ENCODE peak calls at places on chromosomes 3 and 15, in nine cellular contexts. One of them, this sample, is unnamed.

GRCh38 chr3:97793415-97794019 is 28.3 kb upstream of the CRYBG3 start:
- DNase-seq in tibial artery: no peak
- DNase-seq in MCF 10A: peak
- DNase-seq in WTC11: no peak
- DNase-seq in CD4-positive, alpha-beta T cell: no peak
- DNase-seq in uterus: no peak
- DNase-seq in BE2C: peak
- DNase-seq in transverse colon: no peak
- DNase-seq in AG10803: peak
- DNase-seq in this sample: no peak

GRCh38 chr3:22959593-22959992 is 243.5 kb upstream of the UBE2E2 start:
- DNase-seq in tibial artery: no peak
- DNase-seq in CD4-positive, alpha-beta T cell: no peak
- DNase-seq in AG10803: no peak
- DNase-seq in BE2C: no peak
- DNase-seq in WTC11: no peak
- DNase-seq in uterus: no peak
- DNase-seq in MCF 10A: no peak
- DNase-seq in transverse colon: no peak
- DNase-seq in this sample: no peak

GRCh38 chr15:43920815-43921214 is 94.0 kb downstream of the WDR76 start:
- DNase-seq in WTC11: peak
- DNase-seq in AG10803: no peak
- DNase-seq in uterus: no peak
- DNase-seq in tibial artery: no peak
- DNase-seq in CD4-positive, alpha-beta T cell: no peak
- DNase-seq in BE2C: no peak
- DNase-seq in MCF 10A: no peak
- DNase-seq in transverse colon: no peak
- DNase-seq in this sample: no peak

GRCh38 chr15:65423977-65424679 is 1.4 kb upstream of the IGDCC4 start:
- DNase-seq in CD4-positive, alpha-beta T cell: no peak
- DNase-seq in uterus: no peak
- DNase-seq in AG10803: peak
- DNase-seq in transverse colon: no peak
- DNase-seq in BE2C: no peak
- DNase-seq in tibial artery: no peak
- DNase-seq in MCF 10A: no peak
- DNase-seq in WTC11: no peak
- DNase-seq in this sample: no peak

GRCh38 chr3:86793786-86794185 is 197.2 kb downstream of the VGLL3 start:
- DNase-seq in CD4-positive, alpha-beta T cell: no peak
- DNase-seq in WTC11: no peak
- DNase-seq in tibial artery: no peak
- DNase-seq in AG10803: peak
- DNase-seq in MCF 10A: peak
- DNase-seq in transverse colon: no peak
- DNase-seq in uterus: no peak
- DNase-seq in BE2C: no peak
- DNase-seq in this sample: no peak

GRCh38 chr3:155912574-155913190 is 42.2 kb downstream of the GMPS start:
- DNase-seq in BE2C: no peak
- DNase-seq in transverse colon: no peak
- DNase-seq in tibial artery: no peak
- DNase-seq in WTC11: no peak
- DNase-seq in AG10803: peak
- DNase-seq in CD4-positive, alpha-beta T cell: no peak
- DNase-seq in uterus: no peak
- DNase-seq in MCF 10A: no peak
- DNase-seq in this sample: no peak

GRCh38 chr3:186901135-186901734 is 29.1 kb upstream of the ST6GAL1 start:
- DNase-seq in transverse colon: no peak
- DNase-seq in MCF 10A: peak
- DNase-seq in uterus: no peak
- DNase-seq in tibial artery: no peak
- DNase-seq in AG10803: peak
- DNase-seq in WTC11: no peak
- DNase-seq in BE2C: no peak
- DNase-seq in CD4-positive, alpha-beta T cell: no peak
- DNase-seq in this sample: no peak

GRCh38 chr3:185729335-185729715 is 95.5 kb downstream of the IGF2BP2 start:
- DNase-seq in CD4-positive, alpha-beta T cell: no peak
- DNase-seq in WTC11: no peak
- DNase-seq in uterus: no peak
- DNase-seq in BE2C: no peak
- DNase-seq in MCF 10A: peak
- DNase-seq in tibial artery: no peak
- DNase-seq in transverse colon: no peak
- DNase-seq in AG10803: peak
- DNase-seq in this sample: no peak

GRCh38 chr15:57223887-57224286 is 152.4 kb upstream of the CGNL1 start:
- DNase-seq in WTC11: no peak
- DNase-seq in MCF 10A: no peak
- DNase-seq in tibial artery: no peak
- DNase-seq in BE2C: no peak
- DNase-seq in CD4-positive, alpha-beta T cell: no peak
- DNase-seq in uterus: no peak
- DNase-seq in transverse colon: no peak
- DNase-seq in AG10803: no peak
- DNase-seq in this sample: no peak

GRCh38 chr3:197458179-197458707 is 97.5 kb downstream of the BDH1 start:
- DNase-seq in WTC11: no peak
- DNase-seq in uterus: no peak
- DNase-seq in MCF 10A: peak
- DNase-seq in CD4-positive, alpha-beta T cell: peak
- DNase-seq in BE2C: no peak
- DNase-seq in transverse colon: peak
- DNase-seq in tibial artery: no peak
- DNase-seq in AG10803: no peak
- DNase-seq in this sample: no peak

GRCh38 chr3:67686067-67686466 is 31.7 kb upstream of the SUCLG2 start:
- DNase-seq in tibial artery: no peak
- DNase-seq in AG10803: no peak
- DNase-seq in MCF 10A: no peak
- DNase-seq in uterus: no peak
- DNase-seq in transverse colon: no peak
- DNase-seq in WTC11: no peak
- DNase-seq in BE2C: no peak
- DNase-seq in CD4-positive, alpha-beta T cell: no peak
- DNase-seq in this sample: no peak

GRCh38 chr15:89978914-89979313 is 22.2 kb upstream of the ZNF710 start:
- DNase-seq in CD4-positive, alpha-beta T cell: no peak
- DNase-seq in BE2C: no peak
- DNase-seq in AG10803: no peak
- DNase-seq in uterus: no peak
- DNase-seq in tibial artery: no peak
- DNase-seq in transverse colon: no peak
- DNase-seq in WTC11: no peak
- DNase-seq in MCF 10A: peak
- DNase-seq in this sample: no peak

GRCh38 chr3:149832086-149832485 is 19.1 kb downstream of the RNF13 start:
- DNase-seq in AG10803: peak
- DNase-seq in transverse colon: no peak
- DNase-seq in uterus: no peak
- DNase-seq in CD4-positive, alpha-beta T cell: no peak
- DNase-seq in WTC11: no peak
- DNase-seq in BE2C: no peak
- DNase-seq in MCF 10A: no peak
- DNase-seq in tibial artery: no peak
- DNase-seq in this sample: no peak

GRCh38 chr3:79368403-79368802 is 399.4 kb downstream of the ROBO1 start:
- DNase-seq in transverse colon: no peak
- DNase-seq in uterus: no peak
- DNase-seq in AG10803: no peak
- DNase-seq in WTC11: no peak
- DNase-seq in tibial artery: no peak
- DNase-seq in BE2C: no peak
- DNase-seq in CD4-positive, alpha-beta T cell: no peak
- DNase-seq in MCF 10A: no peak
- DNase-seq in this sample: no peak

GRCh38 chr3:193593666-193594025 is 638 bp downstream of the OPA1 start:
- DNase-seq in transverse colon: no peak
- DNase-seq in BE2C: peak
- DNase-seq in tibial artery: no peak
- DNase-seq in AG10803: peak
- DNase-seq in WTC11: no peak
- DNase-seq in MCF 10A: peak
- DNase-seq in uterus: no peak
- DNase-seq in CD4-positive, alpha-beta T cell: peak
- DNase-seq in this sample: no peak

GRCh38 chr3:105829879-105830622 is 38.8 kb downstream of the CBLB start:
- DNase-seq in uterus: no peak
- DNase-seq in CD4-positive, alpha-beta T cell: no peak
- DNase-seq in tibial artery: no peak
- DNase-seq in AG10803: peak
- DNase-seq in MCF 10A: no peak
- DNase-seq in transverse colon: no peak
- DNase-seq in WTC11: no peak
- DNase-seq in BE2C: no peak
- DNase-seq in this sample: no peak

GRCh38 chr3:107981471-107982111 is 109.2 kb downstream of the CD47 start:
- DNase-seq in MCF 10A: no peak
- DNase-seq in transverse colon: no peak
- DNase-seq in AG10803: no peak
- DNase-seq in WTC11: no peak
- DNase-seq in tibial artery: no peak
- DNase-seq in BE2C: no peak
- DNase-seq in CD4-positive, alpha-beta T cell: no peak
- DNase-seq in uterus: no peak
- DNase-seq in this sample: peak

GRCh38 chr3:15102256-15102655 is 3.3 kb upstream of the RBSN start:
- DNase-seq in MCF 10A: peak
- DNase-seq in AG10803: no peak
- DNase-seq in WTC11: no peak
- DNase-seq in tibial artery: peak
- DNase-seq in CD4-positive, alpha-beta T cell: no peak
- DNase-seq in transverse colon: peak
- DNase-seq in uterus: peak
- DNase-seq in BE2C: no peak
- DNase-seq in this sample: no peak

GRCh38 chr15:40785158-40785557 is 15.4 kb downstream of the C15orf62 start:
- DNase-seq in WTC11: no peak
- DNase-seq in uterus: no peak
- DNase-seq in transverse colon: no peak
- DNase-seq in BE2C: no peak
- DNase-seq in CD4-positive, alpha-beta T cell: no peak
- DNase-seq in tibial artery: no peak
- DNase-seq in MCF 10A: peak
- DNase-seq in AG10803: no peak
- DNase-seq in this sample: no peak
- TF ChIP-seq CTCF in WTC11: no peak
- TF ChIP-seq CTCF in uterus: no peak
- TF ChIP-seq CTCF in transverse colon: peak
- TF ChIP-seq CTCF in BE2C: no peak
- TF ChIP-seq CTCF in CD4-positive, alpha-beta T cell: no peak
- TF ChIP-seq CTCF in tibial artery: no peak
- TF ChIP-seq CTCF in MCF 10A: no peak
- TF ChIP-seq CTCF in AG10803: no peak
- TF ChIP-seq CTCF in this sample: no peak

GRCh38 chr3:137714551-137714950 is 49.6 kb upstream of the SOX14 start:
- DNase-seq in CD4-positive, alpha-beta T cell: no peak
- DNase-seq in WTC11: no peak
- DNase-seq in MCF 10A: no peak
- DNase-seq in tibial artery: no peak
- DNase-seq in BE2C: no peak
- DNase-seq in transverse colon: no peak
- DNase-seq in AG10803: no peak
- DNase-seq in uterus: no peak
- DNase-seq in this sample: no peak

DNA sequence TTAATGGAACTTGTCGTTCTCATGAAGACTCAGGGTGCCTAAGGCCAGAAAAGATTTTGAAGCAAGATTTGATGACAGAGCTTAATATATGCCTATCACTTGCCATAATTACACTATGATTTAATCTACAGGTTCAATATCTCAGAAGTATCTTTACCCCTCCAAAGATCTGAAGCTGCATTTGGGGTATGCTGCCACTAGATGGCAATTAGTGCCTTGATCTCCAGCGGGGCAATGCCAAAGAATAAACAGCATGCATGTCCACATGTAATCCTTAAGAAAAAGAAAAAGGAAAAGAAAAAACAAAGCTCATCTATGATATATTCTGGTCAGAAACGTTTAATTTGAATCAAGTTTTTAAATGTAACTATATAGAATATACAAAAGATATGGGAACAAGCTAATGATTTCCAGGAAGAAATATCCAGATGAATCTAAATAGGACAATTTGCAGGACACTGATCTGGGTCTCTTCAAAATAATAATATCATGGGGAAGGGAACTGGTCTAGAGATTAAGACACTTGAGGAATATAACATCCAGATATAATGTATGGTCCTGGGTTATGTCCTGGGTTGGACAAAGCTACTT is 55.0 kb upstream of the SOX14 start:
- DNase-seq in uterus: no peak
- DNase-seq in transverse colon: no peak
- DNase-seq in AG10803: no peak
- DNase-seq in BE2C: no peak
- DNase-seq in MCF 10A: peak
- DNase-seq in CD4-positive, alpha-beta T cell: no peak
- DNase-seq in WTC11: peak
- DNase-seq in tibial artery: no peak
- DNase-seq in this sample: peak
- TF ChIP-seq CTCF in uterus: no peak
- TF ChIP-seq CTCF in transverse colon: peak
- TF ChIP-seq CTCF in AG10803: no peak
- TF ChIP-seq CTCF in BE2C: peak
- TF ChIP-seq CTCF in MCF 10A: peak
- TF ChIP-seq CTCF in CD4-positive, alpha-beta T cell: no peak
- TF ChIP-seq CTCF in WTC11: peak
- TF ChIP-seq CTCF in tibial artery: no peak
- TF ChIP-seq CTCF in this sample: peak

GRCh38 chr3:179446501-179446900 is 4.8 kb downstream of the GNB4 start:
- DNase-seq in CD4-positive, alpha-beta T cell: no peak
- DNase-seq in uterus: no peak
- DNase-seq in MCF 10A: peak
- DNase-seq in WTC11: no peak
- DNase-seq in tibial artery: no peak
- DNase-seq in AG10803: peak
- DNase-seq in transverse colon: no peak
- DNase-seq in BE2C: no peak
- DNase-seq in this sample: peak
- TF ChIP-seq CTCF in CD4-positive, alpha-beta T cell: no peak
- TF ChIP-seq CTCF in uterus: peak
- TF ChIP-seq CTCF in MCF 10A: peak
- TF ChIP-seq CTCF in WTC11: no peak
- TF ChIP-seq CTCF in tibial artery: no peak
- TF ChIP-seq CTCF in AG10803: peak
- TF ChIP-seq CTCF in transverse colon: no peak
- TF ChIP-seq CTCF in BE2C: peak
- TF ChIP-seq CTCF in this sample: peak

DNA sequence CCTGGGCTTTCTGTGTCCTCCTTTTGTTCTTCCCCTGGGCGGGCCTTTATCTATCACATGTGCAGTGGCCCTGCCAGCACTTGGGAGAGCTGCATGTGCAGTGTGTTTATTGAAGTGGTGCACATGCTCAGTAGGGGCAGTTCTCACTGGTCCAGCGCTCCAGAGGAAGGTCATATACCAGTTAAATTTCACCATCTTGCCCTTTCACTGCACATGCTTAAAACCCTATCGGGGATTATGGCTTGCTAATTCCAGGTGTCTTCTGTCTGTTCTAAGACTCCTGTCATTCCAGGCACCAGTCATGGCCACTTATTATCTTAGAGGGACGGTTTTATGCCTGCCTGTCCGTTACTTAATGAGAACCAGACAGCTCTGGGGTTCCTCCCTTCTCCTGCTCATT is 52.2 kb downstream of the ROPN1B start:
- DNase-seq in transverse colon: no peak
- DNase-seq in uterus: peak
- DNase-seq in AG10803: no peak
- DNase-seq in CD4-positive, alpha-beta T cell: no peak
- DNase-seq in WTC11: no peak
- DNase-seq in BE2C: no peak
- DNase-seq in tibial artery: no peak
- DNase-seq in MCF 10A: no peak
- DNase-seq in this sample: no peak
- TF ChIP-seq CTCF in transverse colon: no peak
- TF ChIP-seq CTCF in uterus: no peak
- TF ChIP-seq CTCF in AG10803: no peak
- TF ChIP-seq CTCF in CD4-positive, alpha-beta T cell: no peak
- TF ChIP-seq CTCF in WTC11: no peak
- TF ChIP-seq CTCF in BE2C: no peak
- TF ChIP-seq CTCF in tibial artery: no peak
- TF ChIP-seq CTCF in MCF 10A: no peak
- TF ChIP-seq CTCF in this sample: no peak